ENCODE peak calls at places on chromosomes 1 and 21, in four cellular contexts. C is mesendoderm, K is H9, B is IMR-90. P is an unnamed sample.

GRCh38 chr1:201137579-201138310 is 10.8 kb upstream of the ASCL5 start:
- DNase-seq in K (no peak), C (no peak), B (peak), P (no peak)

GRCh38 chr1:213623862-213624261 is 363.9 kb upstream of the PROX1 start:
- DNase-seq in K (no peak), C (no peak), B (no peak), P (no peak)

GRCh38 chr1:207805841-207806421 is 54.1 kb downstream of the CD46 start:
- DNase-seq in C (no peak), K (no peak), B (peak), P (no peak)

GRCh38 chr1:214351551-214352277 is 70.8 kb downstream of the SMYD2 start:
- DNase-seq in B (no peak), K (no peak), C (no peak), P (no peak)

GRCh38 chr1:46168463-46168862 is 6.4 kb upstream of the TSPAN1 start:
- DNase-seq in K (no peak), C (no peak), B (peak), P (no peak)

GRCh38 chr1:246428542-246429308 is 78.4 kb downstream of the SMYD3 start:
- DNase-seq in B (peak), K (peak), C (peak), P (no peak)

GRCh38 chr21:28215214-28215954 is 777.3 kb downstream of the LTN1 start:
- DNase-seq in B (peak), K (no peak), C (no peak), P (no peak)

GRCh38 chr1:216929870-216930582 is 206.8 kb upstream of the ESRRG start:
- DNase-seq in C (no peak), B (peak), K (no peak), P (no peak)

GRCh38 chr1:16248603-16249534 is 11.9 kb upstream of the CPLANE2 start:
- DNase-seq in B (peak), C (no peak), K (no peak), P (no peak)

GRCh38 chr1:15271196-15271595 is 24.2 kb downstream of the FHAD1 start:
- DNase-seq in B (no peak), C (no peak), K (no peak), P (no peak)

GRCh38 chr1:170369000-170369399 is 163.0 kb upstream of the GORAB start:
- DNase-seq in C (no peak), B (no peak), K (no peak), P (no peak)

GRCh38 chr1:28132110-28132897 is 43.9 kb upstream of the EYA3 start:
- DNase-seq in B (no peak), C (no peak), K (no peak), P (no peak)

GRCh38 chr1:160711528-160712311 is at the start of gene CD48:
- DNase-seq in C (no peak), B (no peak), K (no peak), P (no peak)

GRCh38 chr1:244349581-244350001 is 102.1 kb downstream of the ADSS2 start:
- DNase-seq in C (no peak), B (peak), K (peak), P (no peak)
- H4K5ac ChIP-seq in C (no peak), B (no peak), K (no peak), P (no peak)

GRCh38 chr1:62809788-62810187 is 25.9 kb downstream of the ATG4C start:
- DNase-seq in C (no peak), B (no peak), K (no peak), P (no peak)

GRCh38 chr1:62810420-62811274 is 26.7 kb downstream of the ATG4C start:
- DNase-seq in B (no peak), C (no peak), K (no peak), P (no peak)
- H4K5ac ChIP-seq in B (no peak), C (no peak), K (no peak), P (no peak)

GRCh38 chr1:24917327-24918074 is 12.6 kb downstream of the RUNX3 start:
- DNase-seq in B (no peak), K (no peak), C (no peak), P (no peak)
- H4K5ac ChIP-seq in B (no peak), K (no peak), C (no peak), P (no peak)

DNA sequence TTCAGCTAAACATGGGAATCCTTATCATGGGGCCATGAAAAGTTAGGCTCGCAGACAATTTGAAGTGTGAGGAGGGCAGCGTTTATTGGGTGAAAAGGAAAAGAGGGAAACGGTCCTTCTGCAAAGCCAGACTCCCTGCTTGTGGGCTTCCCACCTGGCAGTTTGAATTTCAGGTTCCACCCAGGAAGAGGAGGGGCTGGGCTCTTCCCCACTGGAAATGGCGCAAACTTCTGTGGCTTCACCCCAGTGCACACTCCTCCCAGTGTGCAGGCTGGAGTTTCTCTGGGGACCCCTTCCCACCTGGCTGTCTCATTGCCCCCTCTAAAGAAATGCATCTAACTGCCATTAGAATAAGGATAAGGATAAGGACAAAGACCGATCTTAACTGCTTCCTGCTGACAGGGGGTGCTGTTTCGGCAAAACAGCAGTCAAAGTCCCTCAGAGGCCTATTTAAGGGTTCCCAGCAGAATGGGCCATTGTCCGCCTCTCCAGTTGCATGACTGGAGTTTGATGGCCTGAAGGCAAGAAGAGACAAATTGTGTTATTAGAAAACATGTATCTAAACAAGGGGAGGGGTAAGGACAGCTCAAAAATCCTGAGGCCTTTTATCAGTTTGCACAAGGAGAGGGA is 20.4 kb downstream of the AIM2 start:
- DNase-seq in B (no peak), K (peak), C (peak), P (peak)
- H4K5ac ChIP-seq in B (no peak), K (no peak), C (no peak), P (no peak)

GRCh38 chr1:107807405-107807804 is 157.6 kb downstream of the VAV3 start:
- DNase-seq in C (no peak), B (no peak), K (no peak), P (no peak)

GRCh38 chr1:107806902-107807301 is 158.1 kb downstream of the VAV3 start:
- DNase-seq in C (no peak), B (no peak), K (no peak), P (no peak)

GRCh38 chr1:107804746-107805145 is 160.2 kb downstream of the VAV3 start:
- DNase-seq in K (no peak), B (no peak), C (no peak), P (no peak)

GRCh38 chr1:107810552-107810951 is 154.4 kb downstream of the VAV3 start:
- DNase-seq in K (no peak), B (no peak), C (no peak), P (no peak)
- H4K5ac ChIP-seq in K (no peak), B (no peak), C (no peak), P (no peak)

DNA sequence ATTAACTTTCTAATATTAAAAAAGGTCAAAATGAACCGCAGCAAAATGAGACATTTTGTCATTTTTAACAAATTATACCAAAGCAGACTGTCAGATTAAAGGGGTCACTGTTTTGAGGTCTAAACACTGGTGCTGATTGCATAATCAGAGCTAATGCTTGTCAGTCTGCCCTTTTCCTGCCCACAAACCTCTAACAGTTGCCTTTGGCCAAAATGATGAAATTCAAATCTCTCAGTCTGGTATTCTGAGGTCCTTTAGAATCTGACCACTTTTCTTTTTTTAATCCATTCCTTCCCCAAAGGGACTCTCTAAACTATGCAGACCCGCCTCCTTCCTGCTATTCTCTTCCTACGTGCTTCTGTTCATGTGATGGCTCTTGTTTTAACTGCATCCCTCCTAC is 145.2 kb upstream of the SPATA6 start:
- DNase-seq in C (no peak), B (no peak), K (no peak), P (no peak)
- H4K5ac ChIP-seq in C (no peak), B (no peak), K (no peak), P (no peak)

DNA sequence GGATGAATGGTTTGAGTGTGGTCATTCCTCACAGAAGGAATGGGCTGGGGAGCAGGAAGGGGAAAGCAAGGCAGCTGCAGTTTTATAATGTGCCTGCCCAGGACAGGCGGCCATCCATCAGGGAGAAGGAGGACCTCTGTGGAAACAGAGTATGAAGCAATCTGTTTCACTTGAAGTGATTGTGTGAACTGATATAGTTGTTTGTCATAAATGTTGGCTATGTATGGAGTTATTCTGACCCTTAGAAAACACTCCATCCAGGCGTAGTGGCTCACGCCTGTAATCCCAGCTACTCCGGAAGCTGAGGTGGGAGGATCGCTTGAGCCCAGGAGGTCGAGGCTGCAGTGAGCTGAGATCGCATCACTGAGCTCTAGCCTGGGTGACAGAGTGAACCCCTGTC is 46.5 kb downstream of the NENF start:
- DNase-seq in B (no peak), C (no peak), K (no peak), P (no peak)
- H4K5ac ChIP-seq in B (no peak), C (no peak), K (no peak), P (no peak)

P was measured in H1.